ENCODE peak calls at places on chromosomes 2 and 18, in ten cellular contexts. One of them, this sample, is unnamed.

GRCh38 chr18:68354176-68354575 is 360.7 kb downstream of the TMX3 start:
- DNase-seq in AG09319: no peak
- DNase-seq in GM10248: no peak
- DNase-seq in H1: no peak
- DNase-seq in AG04449: no peak
- DNase-seq in psoas muscle: no peak
- DNase-seq in neural progenitor cell: no peak
- DNase-seq in uterus: no peak
- DNase-seq in mucosa of descending colon: no peak
- DNase-seq in CD4-positive, alpha-beta T cell: no peak
- DNase-seq in this sample: no peak

GRCh38 chr2:239498981-239499633 is 98.3 kb upstream of the HDAC4 start:
- DNase-seq in psoas muscle: peak
- DNase-seq in AG04449: no peak
- DNase-seq in mucosa of descending colon: no peak
- DNase-seq in H1: no peak
- DNase-seq in AG09319: no peak
- DNase-seq in GM10248: no peak
- DNase-seq in CD4-positive, alpha-beta T cell: no peak
- DNase-seq in uterus: peak
- DNase-seq in neural progenitor cell: no peak
- DNase-seq in this sample: peak

GRCh38 chr18:13315000-13315399 is 96.4 kb downstream of the LDLRAD4 start:
- DNase-seq in H1: no peak
- DNase-seq in CD4-positive, alpha-beta T cell: no peak
- DNase-seq in neural progenitor cell: no peak
- DNase-seq in AG04449: no peak
- DNase-seq in uterus: no peak
- DNase-seq in GM10248: no peak
- DNase-seq in psoas muscle: no peak
- DNase-seq in mucosa of descending colon: no peak
- DNase-seq in AG09319: no peak
- DNase-seq in this sample: no peak

GRCh38 chr18:36066731-36067117 is 635 bp downstream of the RPRD1A start:
- DNase-seq in GM10248: peak
- DNase-seq in AG09319: no peak
- DNase-seq in H1: no peak
- DNase-seq in neural progenitor cell: no peak
- DNase-seq in psoas muscle: no peak
- DNase-seq in CD4-positive, alpha-beta T cell: no peak
- DNase-seq in mucosa of descending colon: no peak
- DNase-seq in uterus: no peak
- DNase-seq in AG04449: no peak
- DNase-seq in this sample: peak

GRCh38 chr18:61833387-61833786 is 59.4 kb downstream of the RNF152 start:
- DNase-seq in AG04449: peak
- DNase-seq in psoas muscle: no peak
- DNase-seq in mucosa of descending colon: no peak
- DNase-seq in AG09319: peak
- DNase-seq in neural progenitor cell: no peak
- DNase-seq in uterus: no peak
- DNase-seq in CD4-positive, alpha-beta T cell: no peak
- DNase-seq in GM10248: no peak
- DNase-seq in H1: no peak
- DNase-seq in this sample: no peak

GRCh38 chr2:80102026-80102425 is 202.5 kb downstream of the LRRTM1 start:
- DNase-seq in uterus: no peak
- DNase-seq in mucosa of descending colon: no peak
- DNase-seq in H1: no peak
- DNase-seq in CD4-positive, alpha-beta T cell: no peak
- DNase-seq in neural progenitor cell: no peak
- DNase-seq in psoas muscle: no peak
- DNase-seq in AG09319: no peak
- DNase-seq in AG04449: peak
- DNase-seq in GM10248: no peak
- DNase-seq in this sample: peak

GRCh38 chr2:207467716-207468347 is 61.9 kb upstream of the CREB1 start:
- DNase-seq in AG04449: no peak
- DNase-seq in mucosa of descending colon: no peak
- DNase-seq in AG09319: no peak
- DNase-seq in H1: no peak
- DNase-seq in CD4-positive, alpha-beta T cell: no peak
- DNase-seq in GM10248: peak
- DNase-seq in psoas muscle: no peak
- DNase-seq in neural progenitor cell: no peak
- DNase-seq in uterus: no peak
- DNase-seq in this sample: peak

GRCh38 chr2:196566969-196567666 is 72.4 kb upstream of the CCDC150 start:
- DNase-seq in mucosa of descending colon: no peak
- DNase-seq in AG09319: no peak
- DNase-seq in GM10248: no peak
- DNase-seq in psoas muscle: no peak
- DNase-seq in H1: no peak
- DNase-seq in CD4-positive, alpha-beta T cell: no peak
- DNase-seq in AG04449: no peak
- DNase-seq in neural progenitor cell: no peak
- DNase-seq in uterus: no peak
- DNase-seq in this sample: no peak

GRCh38 chr2:164871404-164871803 is 29.8 kb upstream of the COBLL1 start:
- DNase-seq in GM10248: no peak
- DNase-seq in CD4-positive, alpha-beta T cell: no peak
- DNase-seq in uterus: no peak
- DNase-seq in mucosa of descending colon: no peak
- DNase-seq in AG04449: no peak
- DNase-seq in AG09319: no peak
- DNase-seq in neural progenitor cell: no peak
- DNase-seq in H1: no peak
- DNase-seq in psoas muscle: no peak
- DNase-seq in this sample: no peak

GRCh38 chr2:164877169-164877568 is 35.5 kb upstream of the COBLL1 start:
- DNase-seq in neural progenitor cell: no peak
- DNase-seq in H1: no peak
- DNase-seq in uterus: no peak
- DNase-seq in AG04449: no peak
- DNase-seq in GM10248: no peak
- DNase-seq in CD4-positive, alpha-beta T cell: no peak
- DNase-seq in mucosa of descending colon: no peak
- DNase-seq in psoas muscle: no peak
- DNase-seq in AG09319: no peak
- DNase-seq in this sample: no peak

GRCh38 chr2:164873096-164873670 is 31.6 kb upstream of the COBLL1 start:
- DNase-seq in AG04449: no peak
- DNase-seq in psoas muscle: no peak
- DNase-seq in CD4-positive, alpha-beta T cell: no peak
- DNase-seq in H1: no peak
- DNase-seq in mucosa of descending colon: no peak
- DNase-seq in AG09319: no peak
- DNase-seq in GM10248: no peak
- DNase-seq in neural progenitor cell: no peak
- DNase-seq in uterus: no peak
- DNase-seq in this sample: no peak

GRCh38 chr2:164877927-164878326 is 36.3 kb upstream of the COBLL1 start:
- DNase-seq in uterus: no peak
- DNase-seq in H1: no peak
- DNase-seq in mucosa of descending colon: no peak
- DNase-seq in GM10248: no peak
- DNase-seq in psoas muscle: no peak
- DNase-seq in AG04449: no peak
- DNase-seq in AG09319: no peak
- DNase-seq in neural progenitor cell: no peak
- DNase-seq in CD4-positive, alpha-beta T cell: no peak
- DNase-seq in this sample: no peak

DNA sequence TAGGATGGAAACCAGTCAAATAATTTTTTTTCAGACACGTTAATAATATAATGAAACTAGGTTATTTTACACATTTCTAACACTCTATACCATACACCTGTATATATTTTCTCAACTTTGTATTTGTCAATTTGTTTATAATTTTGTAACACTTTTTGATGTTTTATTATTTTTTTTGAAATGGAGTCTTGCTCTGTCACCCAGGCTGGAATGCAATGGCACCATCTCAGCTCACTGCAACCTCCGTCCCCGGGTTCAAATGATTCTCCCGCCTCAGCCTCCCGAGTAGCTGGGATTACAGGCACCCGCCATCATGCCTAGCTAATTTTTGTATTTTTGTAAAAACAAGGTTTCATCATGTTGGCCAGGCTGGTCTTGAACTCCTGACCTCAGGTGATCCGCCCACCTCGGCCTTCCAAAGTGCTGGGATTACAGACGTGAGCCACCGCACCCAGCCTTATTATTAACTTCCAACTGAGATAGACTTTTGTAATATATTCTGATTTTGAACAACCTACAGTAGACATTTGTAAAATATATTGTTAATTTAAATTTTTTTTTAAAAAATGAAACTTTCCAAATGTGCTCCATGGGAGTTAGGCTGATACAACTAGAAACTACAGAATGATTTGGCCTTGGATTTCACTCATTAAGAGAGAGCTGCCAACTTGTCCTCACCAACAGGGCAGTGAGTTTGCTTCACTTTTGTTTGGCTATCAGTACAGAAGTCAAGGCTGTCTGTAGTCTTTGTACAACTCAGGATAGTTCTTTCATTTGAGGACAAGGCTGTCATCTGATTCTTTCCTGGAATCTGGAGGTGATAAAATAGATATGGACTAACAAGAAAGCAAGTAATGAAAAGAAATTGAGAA is 33.9 kb upstream of the COBLL1 start:
- DNase-seq in CD4-positive, alpha-beta T cell: no peak
- DNase-seq in H1: no peak
- DNase-seq in mucosa of descending colon: no peak
- DNase-seq in neural progenitor cell: no peak
- DNase-seq in AG09319: no peak
- DNase-seq in AG04449: no peak
- DNase-seq in psoas muscle: no peak
- DNase-seq in uterus: no peak
- DNase-seq in GM10248: no peak
- DNase-seq in this sample: no peak
- TF ChIP-seq CTCF in CD4-positive, alpha-beta T cell: no peak
- TF ChIP-seq CTCF in H1: no peak
- TF ChIP-seq CTCF in mucosa of descending colon: no peak
- TF ChIP-seq CTCF in neural progenitor cell: no peak
- TF ChIP-seq CTCF in AG09319: no peak
- TF ChIP-seq CTCF in AG04449: no peak
- TF ChIP-seq CTCF in psoas muscle: no peak
- TF ChIP-seq CTCF in uterus: no peak
- TF ChIP-seq CTCF in GM10248: no peak
- TF ChIP-seq CTCF in this sample: no peak

GRCh38 chr2:231494669-231495068 is 30.4 kb upstream of the NCL start:
- DNase-seq in mucosa of descending colon: no peak
- DNase-seq in H1: no peak
- DNase-seq in CD4-positive, alpha-beta T cell: no peak
- DNase-seq in AG09319: no peak
- DNase-seq in uterus: no peak
- DNase-seq in AG04449: no peak
- DNase-seq in neural progenitor cell: no peak
- DNase-seq in psoas muscle: no peak
- DNase-seq in GM10248: no peak
- DNase-seq in this sample: no peak

GRCh38 chr2:231487197-231487596 is 22.9 kb upstream of the NCL start:
- DNase-seq in mucosa of descending colon: no peak
- DNase-seq in uterus: no peak
- DNase-seq in CD4-positive, alpha-beta T cell: no peak
- DNase-seq in AG09319: no peak
- DNase-seq in GM10248: no peak
- DNase-seq in psoas muscle: no peak
- DNase-seq in neural progenitor cell: no peak
- DNase-seq in H1: no peak
- DNase-seq in AG04449: no peak
- DNase-seq in this sample: no peak

GRCh38 chr2:231490801-231491200 is 26.5 kb upstream of the NCL start:
- DNase-seq in H1: no peak
- DNase-seq in uterus: no peak
- DNase-seq in AG04449: no peak
- DNase-seq in mucosa of descending colon: no peak
- DNase-seq in psoas muscle: no peak
- DNase-seq in CD4-positive, alpha-beta T cell: no peak
- DNase-seq in neural progenitor cell: no peak
- DNase-seq in GM10248: no peak
- DNase-seq in AG09319: no peak
- DNase-seq in this sample: no peak

GRCh38 chr2:231488331-231488730 is 24.0 kb upstream of the NCL start:
- DNase-seq in CD4-positive, alpha-beta T cell: no peak
- DNase-seq in AG04449: no peak
- DNase-seq in neural progenitor cell: no peak
- DNase-seq in mucosa of descending colon: no peak
- DNase-seq in uterus: no peak
- DNase-seq in GM10248: no peak
- DNase-seq in AG09319: no peak
- DNase-seq in psoas muscle: no peak
- DNase-seq in H1: no peak
- DNase-seq in this sample: no peak

DNA sequence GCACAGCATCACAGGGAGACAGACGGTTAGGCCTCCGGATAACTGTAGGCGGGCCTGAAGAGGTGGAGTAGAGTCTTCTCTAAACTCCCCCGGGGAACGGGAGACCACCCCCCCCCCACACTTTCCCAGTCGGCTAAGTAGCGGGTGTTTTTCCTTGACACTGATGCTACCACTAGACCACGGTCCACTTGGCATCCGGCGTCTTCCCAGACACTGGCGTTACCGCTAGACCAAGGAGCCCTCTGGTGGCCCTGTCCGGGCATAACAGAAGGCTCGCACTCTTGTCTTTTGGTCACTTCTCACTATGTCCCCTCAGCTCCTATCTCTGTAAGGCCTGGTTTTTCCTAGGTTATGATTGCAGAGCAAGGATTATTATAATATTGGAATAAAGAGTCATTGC is 25.7 kb upstream of the NCL start:
- DNase-seq in AG09319: no peak
- DNase-seq in H1: no peak
- DNase-seq in AG04449: no peak
- DNase-seq in GM10248: no peak
- DNase-seq in neural progenitor cell: no peak
- DNase-seq in uterus: no peak
- DNase-seq in CD4-positive, alpha-beta T cell: no peak
- DNase-seq in mucosa of descending colon: no peak
- DNase-seq in psoas muscle: no peak
- DNase-seq in this sample: no peak
- TF ChIP-seq CTCF in AG09319: peak
- TF ChIP-seq CTCF in H1: peak
- TF ChIP-seq CTCF in AG04449: no peak
- TF ChIP-seq CTCF in GM10248: peak
- TF ChIP-seq CTCF in neural progenitor cell: peak
- TF ChIP-seq CTCF in uterus: no peak
- TF ChIP-seq CTCF in CD4-positive, alpha-beta T cell: no peak
- TF ChIP-seq CTCF in mucosa of descending colon: no peak
- TF ChIP-seq CTCF in psoas muscle: no peak
- TF ChIP-seq CTCF in this sample: peak

DNA sequence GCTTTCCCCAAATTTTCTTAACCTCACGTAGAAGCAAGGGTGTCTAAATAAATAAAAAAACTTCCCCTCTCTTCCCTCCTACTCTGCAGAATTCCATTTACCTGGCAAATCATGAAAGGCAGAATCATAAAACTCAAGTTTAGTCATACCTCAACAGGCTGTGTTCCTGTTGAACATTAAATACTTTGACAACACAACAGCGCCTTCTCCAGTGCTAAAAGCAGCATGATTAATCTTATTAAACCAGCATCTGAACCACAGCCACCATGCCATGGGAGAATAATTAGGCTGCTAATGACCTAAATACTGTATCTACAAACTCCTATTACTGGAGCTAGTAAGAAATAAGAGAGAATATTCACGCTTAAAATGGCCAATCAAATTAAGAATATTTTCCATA is 68.1 kb downstream of the CDH2 start:
- DNase-seq in CD4-positive, alpha-beta T cell: no peak
- DNase-seq in GM10248: no peak
- DNase-seq in mucosa of descending colon: no peak
- DNase-seq in psoas muscle: no peak
- DNase-seq in neural progenitor cell: peak
- DNase-seq in AG09319: no peak
- DNase-seq in AG04449: no peak
- DNase-seq in H1: no peak
- DNase-seq in uterus: no peak
- DNase-seq in this sample: peak
- TF ChIP-seq CTCF in CD4-positive, alpha-beta T cell: no peak
- TF ChIP-seq CTCF in GM10248: no peak
- TF ChIP-seq CTCF in mucosa of descending colon: no peak
- TF ChIP-seq CTCF in psoas muscle: no peak
- TF ChIP-seq CTCF in neural progenitor cell: peak
- TF ChIP-seq CTCF in AG09319: no peak
- TF ChIP-seq CTCF in AG04449: no peak
- TF ChIP-seq CTCF in H1: no peak
- TF ChIP-seq CTCF in uterus: no peak
- TF ChIP-seq CTCF in this sample: no peak

DNA sequence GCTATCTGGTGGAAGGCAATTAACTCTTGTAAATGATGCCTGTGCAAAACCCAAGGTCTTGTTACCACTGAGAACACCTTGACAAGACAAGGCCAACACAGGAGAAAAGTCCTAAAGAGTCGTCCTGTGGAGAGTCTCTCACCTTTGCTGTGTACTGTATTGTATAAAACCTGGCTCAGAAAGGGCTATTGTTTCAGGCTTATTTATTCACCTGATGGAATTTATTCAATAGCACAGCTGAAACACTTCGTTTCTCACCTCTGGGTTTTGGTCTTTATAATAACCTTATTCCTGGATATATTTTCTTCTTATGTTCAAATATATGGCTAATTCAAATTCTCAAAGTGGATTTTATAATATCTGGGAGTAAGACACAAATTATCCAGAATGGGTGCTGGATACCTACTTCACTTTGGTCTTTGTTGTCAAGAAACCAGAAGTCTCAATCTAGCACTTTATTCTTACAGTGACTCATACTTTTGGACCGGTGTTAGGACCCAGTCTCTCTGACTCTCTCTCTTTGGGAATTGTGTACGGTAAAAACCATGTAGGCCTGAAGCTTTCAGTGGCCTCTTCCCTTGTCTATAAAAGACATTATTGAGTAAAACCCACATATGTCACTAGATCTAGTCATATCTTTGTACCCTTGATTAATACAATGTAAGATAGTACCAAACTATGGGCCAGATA is 16.1 kb upstream of the STAT4 start:
- DNase-seq in uterus: no peak
- DNase-seq in neural progenitor cell: no peak
- DNase-seq in H1: no peak
- DNase-seq in psoas muscle: no peak
- DNase-seq in AG04449: no peak
- DNase-seq in CD4-positive, alpha-beta T cell: no peak
- DNase-seq in GM10248: no peak
- DNase-seq in AG09319: no peak
- DNase-seq in mucosa of descending colon: no peak
- DNase-seq in this sample: peak
- TF ChIP-seq CTCF in uterus: no peak
- TF ChIP-seq CTCF in neural progenitor cell: no peak
- TF ChIP-seq CTCF in H1: no peak
- TF ChIP-seq CTCF in psoas muscle: no peak
- TF ChIP-seq CTCF in AG04449: no peak
- TF ChIP-seq CTCF in CD4-positive, alpha-beta T cell: no peak
- TF ChIP-seq CTCF in GM10248: no peak
- TF ChIP-seq CTCF in AG09319: no peak
- TF ChIP-seq CTCF in mucosa of descending colon: no peak
- TF ChIP-seq CTCF in this sample: no peak